ENCODE peak calls at places on chromosomes 7 and 10, in five cellular contexts. Y, K, Z, O and E are unnamed samples.

GRCh38 chr7:108420482-108420908 is 35.7 kb downstream of the NRCAM start:
- DNase-seq in O (no peak), Z (peak), Y (no peak), K (no peak), E (no peak)

GRCh38 chr10:59508296-59508695 is 145.9 kb upstream of the FAM13C start:
- DNase-seq in O (peak), Y (no peak), K (no peak), Z (no peak), E (peak)

GRCh38 chr10:72954596-72955569 is at the start of gene PLA2G12B:
- DNase-seq in Y (no peak), Z (no peak), O (no peak), K (no peak), E (no peak)

GRCh38 chr10:95500649-95501048 is 60.5 kb downstream of the SORBS1 start:
- DNase-seq in Z (no peak), K (no peak), Y (no peak), O (no peak), E (no peak)

GRCh38 chr10:51341216-51341615 is 266.9 kb downstream of the PRKG1 start:
- DNase-seq in Y (no peak), K (no peak), Z (no peak), O (peak), E (peak)

GRCh38 chr7:28922618-28923331 is 35.4 kb downstream of the TRIL start:
- DNase-seq in Y (peak), K (peak), O (peak), Z (peak), E (peak)

GRCh38 chr10:125823663-125824251 is 411 bp downstream of the BCCIP start:
- DNase-seq in Z (no peak), Y (no peak), K (no peak), O (no peak), E (peak)

GRCh38 chr10:283916-284356 is 148.7 kb downstream of the ZMYND11 start:
- DNase-seq in O (no peak), Y (no peak), K (no peak), Z (no peak), E (no peak)

GRCh38 chr7:104890216-104890615 is 123.8 kb upstream of the KMT2E start:
- DNase-seq in K (no peak), O (no peak), Z (no peak), Y (no peak), E (no peak)

GRCh38 chr7:140358771-140359095 is 39.6 kb downstream of the SLC37A3 start:
- DNase-seq in Y (no peak), K (no peak), O (no peak), Z (no peak), E (no peak)

GRCh38 chr10:78337646-78338391 is 304.2 kb downstream of the RPS24 start:
- DNase-seq in Y (no peak), Z (no peak), K (peak), O (no peak), E (no peak)

GRCh38 chr7:8214162-8214897 is 47.6 kb downstream of the ICA1 start:
- DNase-seq in Z (no peak), Y (no peak), O (peak), K (peak), E (peak)

GRCh38 chr10:66910676-66911075 is 15.2 kb upstream of the LRRTM3 start:
- DNase-seq in Y (no peak), Z (no peak), O (no peak), K (no peak), E (no peak)

GRCh38 chr10:132168571-132169030 is 18.1 kb upstream of the DPYSL4 start:
- DNase-seq in Y (no peak), Z (no peak), K (no peak), O (no peak), E (no peak)

GRCh38 chr10:25169740-25170139 is 5.1 kb upstream of the GPR158 start:
- DNase-seq in Z (no peak), O (no peak), K (no peak), Y (no peak), E (no peak)

GRCh38 chr7:158858592-158859503 is 2.5 kb downstream of the DYNC2I1 start:
- DNase-seq in K (peak), O (peak), Y (no peak), Z (no peak), E (peak)

GRCh38 chr10:43124574-43125273 is 13.5 kb upstream of the CSGALNACT2 start:
- DNase-seq in K (no peak), Y (no peak), O (no peak), Z (no peak), E (no peak)

GRCh38 chr7:146094356-146094755 is 22.2 kb upstream of the CNTNAP2 start:
- DNase-seq in Y (no peak), Z (no peak), O (no peak), K (no peak), E (no peak)

GRCh38 chr10:3978174-3978573 is 193.2 kb upstream of the KLF6 start:
- DNase-seq in Z (no peak), O (peak), Y (no peak), K (no peak), E (peak)

GRCh38 chr7:64515330-64515729 is 47.5 kb downstream of the ZNF680 start:
- DNase-seq in O (peak), Z (no peak), K (no peak), Y (no peak), E (peak)

GRCh38 chr10:28676968-28677888 is at the start of gene BAMBI:
- DNase-seq in K (peak), Z (peak), O (peak), Y (peak), E (peak)

GRCh38 chr7:141442781-141443180 is 108.4 kb upstream of the AGK start:
- DNase-seq in Z (no peak), O (no peak), K (no peak), Y (no peak), E (no peak)

GRCh38 chr10:100569687-100570517 is 34.2 kb downstream of the HIF1AN start:
- DNase-seq in Z (no peak), O (no peak), K (no peak), Y (no peak), E (no peak)

GRCh38 chr10:15196335-15196834 is 27.9 kb upstream of the NMT2 start:
- DNase-seq in K (no peak), Y (no peak), O (no peak), Z (no peak), E (no peak)

GRCh38 chr10:129773359-129773990 is 190.6 kb downstream of the EBF3 start:
- DNase-seq in Y (peak), Z (no peak), K (peak), O (no peak), E (no peak)

GRCh38 chr7:23135765-23136164 is 30.2 kb downstream of the KLHL7 start:
- DNase-seq in O (no peak), Z (no peak), Y (no peak), K (no peak), E (no peak)

GRCh38 chr7:143063741-143064140 is 11.6 kb downstream of the OR6V1 start:
- DNase-seq in O (no peak), K (no peak), Y (no peak), Z (no peak), E (no peak)

GRCh38 chr10:48309711-48310226 is 3.3 kb downstream of the MAPK8 start:
- DNase-seq in K (no peak), Z (peak), O (peak), Y (no peak), E (peak)
- TF ChIP-seq CTCF in K (no peak), Z (peak), O (peak), Y (no peak), E (peak)

DNA sequence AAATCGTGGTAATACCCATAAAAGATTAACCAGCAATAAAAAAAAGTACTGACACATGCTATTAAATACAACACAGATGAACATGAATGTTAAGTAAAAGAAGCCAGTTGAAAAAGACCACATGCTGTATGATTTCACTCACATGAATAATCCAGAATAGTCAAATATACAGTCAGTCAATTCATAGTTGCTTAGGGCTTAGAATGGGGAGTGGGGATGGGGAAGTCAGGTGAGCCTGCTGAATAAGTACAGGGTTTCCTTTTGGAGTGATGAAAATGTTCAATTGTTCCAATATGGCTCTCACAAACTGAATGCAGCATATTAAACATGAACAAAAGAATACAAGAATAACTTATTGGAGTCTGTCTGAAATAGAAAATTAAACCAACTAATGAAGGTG is 1.8 kb downstream of the COA1 start:
- DNase-seq in Y (no peak), Z (no peak), K (no peak), O (no peak), E (no peak)
- H3K4me3 ChIP-seq in Y (no peak), Z (no peak), K (no peak), O (no peak), E (no peak)

DNA sequence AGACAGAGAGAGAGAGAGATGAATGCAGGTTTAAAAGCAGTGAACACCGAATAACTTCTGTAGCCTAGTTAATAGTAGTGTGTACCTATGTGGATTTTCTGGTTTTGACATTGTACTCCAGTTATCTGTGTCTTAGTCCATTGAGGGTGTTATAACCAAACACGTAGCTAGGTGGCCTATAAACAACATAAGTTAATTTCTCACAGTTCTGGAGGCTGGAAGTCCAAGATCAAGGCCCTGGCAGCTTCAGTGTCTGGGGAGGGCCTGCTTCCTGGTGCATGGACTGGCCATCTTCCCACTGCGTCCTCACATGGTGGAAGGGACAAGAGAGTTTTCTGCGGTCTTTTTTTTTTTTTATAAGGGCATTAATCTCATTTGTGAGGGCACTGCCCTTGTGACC is 23.5 kb downstream of the AOC1 start:
- DNase-seq in K (no peak), Y (no peak), O (peak), Z (peak), E (no peak)
- TF ChIP-seq CTCF in K (no peak), Y (no peak), O (peak), Z (no peak), E (no peak)

GRCh38 chr7:116527521-116527920 is 2.7 kb downstream of the CAV1 start:
- DNase-seq in K (no peak), Y (no peak), Z (no peak), O (peak), E (peak)

GRCh38 chr7:116526897-116527296 is 2.1 kb downstream of the CAV1 start:
- DNase-seq in O (peak), Z (no peak), Y (no peak), K (no peak), E (peak)

GRCh38 chr7:116525913-116526857 is 1.3 kb downstream of the CAV1 start:
- DNase-seq in K (peak), Z (peak), Y (peak), O (peak), E (peak)

GRCh38 chr7:116529250-116529649 is 4.4 kb downstream of the CAV1 start:
- DNase-seq in O (no peak), Y (no peak), K (no peak), Z (no peak), E (no peak)

DNA sequence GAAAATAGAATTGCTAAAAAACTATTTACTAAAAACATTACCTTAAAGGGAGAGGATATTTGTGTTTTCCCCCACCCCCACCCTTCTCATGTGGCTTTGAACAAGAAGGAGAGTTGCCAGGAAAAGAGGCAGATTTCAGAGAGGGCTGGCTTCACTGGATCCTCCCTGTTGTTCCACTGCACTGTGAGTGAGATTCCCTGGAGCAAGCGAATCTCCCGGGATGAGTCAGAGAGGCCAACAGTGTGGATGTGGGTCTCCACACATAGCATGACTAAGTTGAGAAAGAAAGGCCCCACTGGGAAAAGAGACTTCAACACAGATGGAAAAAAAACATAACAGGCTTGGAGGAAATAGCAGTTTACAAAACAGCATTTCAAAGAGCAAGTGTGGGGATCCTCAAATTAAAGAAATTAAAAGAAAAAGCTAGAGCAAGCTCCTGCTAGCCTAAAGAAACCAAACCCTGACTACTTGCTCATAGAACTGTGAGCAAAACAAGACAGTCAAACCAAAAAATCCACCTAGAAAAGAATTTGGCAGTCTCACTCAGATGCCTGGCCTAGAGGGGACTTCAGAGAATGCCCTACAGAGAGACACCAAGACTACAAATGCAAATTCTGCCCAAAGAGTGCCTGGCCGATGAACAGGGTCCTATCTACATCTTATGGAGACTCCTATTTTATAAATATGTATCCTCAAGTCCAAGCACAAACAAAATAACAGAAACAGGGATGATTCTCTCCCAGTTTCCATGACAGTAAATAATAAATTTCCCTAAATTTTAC is 3.4 kb downstream of the CAV1 start:
- DNase-seq in K (peak), O (peak), Z (peak), Y (peak), E (peak)
- H3K4me3 ChIP-seq in K (peak), O (no peak), Z (peak), Y (peak), E (peak)

DNA sequence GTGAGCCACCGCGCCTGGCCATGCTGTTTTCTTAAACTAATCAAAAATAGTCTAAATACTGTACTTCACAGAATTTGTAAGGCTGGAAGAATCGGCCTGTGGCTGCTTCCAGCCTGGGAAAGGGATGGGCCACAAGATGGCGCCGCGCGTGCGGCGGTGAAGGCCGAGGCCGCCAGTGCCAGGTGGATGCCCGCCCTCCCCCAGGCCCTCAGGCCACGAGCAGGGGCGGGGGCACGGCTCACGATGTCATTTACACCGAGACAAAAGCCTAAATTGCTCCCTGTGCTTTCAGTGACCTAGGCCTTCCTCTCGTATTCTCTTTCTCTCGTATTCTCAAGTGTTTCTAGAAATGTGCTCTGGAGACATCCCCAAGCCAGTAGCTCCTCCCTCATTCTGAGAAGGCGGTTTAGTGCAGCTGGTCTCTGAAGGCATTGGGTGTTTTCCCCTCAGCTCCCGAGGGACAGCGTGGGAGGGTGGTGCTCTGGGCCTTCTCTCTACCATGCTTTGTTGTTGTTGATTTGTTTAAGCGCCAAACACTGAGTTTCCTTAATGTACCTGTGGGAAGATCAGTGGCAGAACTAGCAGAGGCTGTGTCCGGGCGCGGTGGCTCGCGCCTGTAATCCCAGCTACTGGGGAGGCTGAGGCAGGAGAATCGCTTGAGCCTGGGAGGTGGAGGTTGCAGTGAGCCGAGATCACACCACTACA is 68.4 kb downstream of the CDC123 start:
- DNase-seq in K (peak), Z (peak), O (peak), Y (peak), E (peak)
- TF ChIP-seq CTCF in K (peak), Z (peak), O (peak), Y (peak), E (peak)

DNA sequence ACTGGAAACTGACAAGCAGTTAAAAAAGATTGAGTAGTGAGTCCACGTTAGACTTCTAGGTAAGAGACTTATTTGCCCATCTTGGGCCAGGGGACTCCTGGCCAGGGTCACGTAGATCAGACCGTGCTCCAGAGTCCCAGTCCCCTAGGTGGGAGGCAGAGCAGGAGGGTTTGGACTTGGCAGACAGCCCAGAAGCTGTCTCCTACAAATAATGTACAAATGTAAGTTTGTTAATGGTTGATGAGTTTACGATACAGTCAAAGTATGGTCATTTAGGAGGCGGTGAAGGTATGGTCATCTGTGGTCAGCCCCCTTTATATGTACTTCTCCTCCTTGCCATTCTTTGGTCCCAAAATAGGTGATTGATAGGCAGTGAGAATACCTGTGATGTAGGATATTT is 28.2 kb downstream of the INPP5F start:
- DNase-seq in Z (no peak), K (no peak), O (no peak), Y (no peak), E (no peak)
- H3K4me3 ChIP-seq in Z (no peak), K (no peak), O (no peak), Y (no peak), E (no peak)

GRCh38 chr7:80417211-80417793 is 94.6 kb downstream of the GNAT3 start:
- DNase-seq in Z (no peak), Y (no peak), K (no peak), O (no peak), E (no peak)
- TF ChIP-seq CTCF in Z (no peak), Y (no peak), K (no peak), O (no peak), E (no peak)

GRCh38 chr7:37341033-37341630 is 107.5 kb downstream of the ELMO1 start:
- DNase-seq in K (no peak), Z (no peak), Y (no peak), O (no peak), E (no peak)

GRCh38 chr7:37342170-37342569 is 106.5 kb downstream of the ELMO1 start:
- DNase-seq in Y (no peak), Z (no peak), O (no peak), K (no peak), E (no peak)

GRCh38 chr7:37346761-37347160 is 101.9 kb downstream of the ELMO1 start:
- DNase-seq in K (no peak), Y (no peak), Z (no peak), O (no peak), E (no peak)

GRCh38 chr7:37344886-37345579 is 103.6 kb downstream of the ELMO1 start:
- DNase-seq in O (no peak), Y (no peak), Z (no peak), K (no peak), E (no peak)

GRCh38 chr7:37342665-37343471 is 105.8 kb downstream of the ELMO1 start:
- DNase-seq in K (no peak), Y (no peak), O (no peak), Z (no peak), E (no peak)
- H3K4me3 ChIP-seq in K (peak), Y (no peak), O (no peak), Z (no peak), E (no peak)

GRCh38 chr7:30391806-30392205 is 86.8 kb downstream of the NOD1 start:
- DNase-seq in Y (no peak), Z (no peak), O (no peak), K (no peak), E (no peak)

GRCh38 chr7:30395676-30396075 is 82.9 kb downstream of the NOD1 start:
- DNase-seq in O (no peak), Z (no peak), Y (no peak), K (no peak), E (no peak)

GRCh38 chr7:30390872-30391646 is 87.5 kb downstream of the NOD1 start:
- DNase-seq in K (no peak), Z (no peak), Y (no peak), O (peak), E (peak)

GRCh38 chr7:30396379-30396778 is 82.2 kb downstream of the NOD1 start:
- DNase-seq in O (no peak), K (no peak), Z (no peak), Y (no peak), E (no peak)
- TF ChIP-seq CTCF in O (no peak), K (no peak), Z (peak), Y (no peak), E (no peak)

GRCh38 chr10:34812771-34813170 is 2.3 kb downstream of the PARD3 start:
- DNase-seq in K (no peak), Z (no peak), Y (no peak), O (no peak), E (no peak)
- H3K4me3 ChIP-seq in K (peak), Z (no peak), Y (no peak), O (no peak), E (peak)